ENCODE peak calls at places on chromosomes 16 and 17, in five cellular contexts. B is heart right ventricle, Q is sigmoid colon, D is IMR-90, I is fibroblast of pulmonary artery. C is an unnamed sample.

GRCh38 chr17:42568341-42569111 is 1.6 kb downstream of the MLX start:
- DNase-seq in B (no peak), Q (peak; percentile 59), D (no peak), I (no peak), C (no peak)

GRCh38 chr16:10356870-10357842 is 28.7 kb upstream of the ATF7IP2 start:
- DNase-seq in B (no peak), Q (no peak), D (no peak), I (no peak), C (no peak)

GRCh38 chr16:3662601-3663000 is 8.1 kb downstream of the DNASE1 start:
- DNase-seq in B (no peak), Q (no peak), D (no peak), I (no peak), C (no peak)

GRCh38 chr17:7396147-7396546 is 1.8 kb upstream of the PLSCR3 start:
- DNase-seq in B (no peak), Q (no peak), D (no peak), I (no peak), C (no peak)

GRCh38 chr17:64531955-64532371 is 25.2 kb downstream of the CEP95 start:
- DNase-seq in B (no peak), Q (no peak), D (peak; percentile 59), I (no peak), C (peak; percentile 92)

GRCh38 chr16:75620326-75621169 is 2.5 kb downstream of the ADAT1 start:
- DNase-seq in B (no peak), Q (no peak), D (no peak), I (no peak), C (no peak)

GRCh38 chr17:15409721-15410247 is 57.6 kb downstream of the CDRT4 start:
- DNase-seq in B (peak; percentile 37), Q (peak; percentile 83), D (peak; percentile 98), I (peak; percentile 96), C (peak; percentile 99)

GRCh38 chr16:29745853-29746345 is at the start of gene C16orf54:
- DNase-seq in B (peak; percentile 63), Q (peak; percentile 76), D (no peak), I (no peak), C (no peak)

GRCh38 chr16:14308357-14308723 is 237.2 kb downstream of the MRTFB start:
- DNase-seq in B (no peak), Q (no peak), D (no peak), I (no peak), C (no peak)

GRCh38 chr17:75009139-75009724 is 3.2 kb upstream of the MRPL58 start:
- DNase-seq in B (no peak), Q (no peak), D (no peak), I (no peak), C (no peak)

GRCh38 chr17:78343099-78343432 is 16.8 kb downstream of the SOCS3 start:
- DNase-seq in B (peak; percentile 72), Q (peak; percentile 91), D (peak; percentile 87), I (peak; percentile 89), C (peak; percentile 95)

GRCh38 chr17:7355053-7355452 is at the start of gene TMEM95:
- DNase-seq in B (peak; percentile 66), Q (peak; percentile 78), D (no peak), I (no peak), C (peak; percentile 53)

GRCh38 chr16:12559714-12560113 is 244.0 kb downstream of the CPPED1 start:
- DNase-seq in B (no peak), Q (no peak), D (peak; percentile 17), I (no peak), C (peak; percentile 69)

GRCh38 chr17:74678541-74678940 is 34.2 kb downstream of the CD300LF start:
- DNase-seq in B (no peak), Q (no peak), D (no peak), I (no peak), C (no peak)

GRCh38 chr17:78652024-78652423 is 74.8 kb upstream of the DNAH17 start:
- DNase-seq in B (no peak), Q (peak; percentile 10), D (no peak), I (no peak), C (no peak)

DNA sequence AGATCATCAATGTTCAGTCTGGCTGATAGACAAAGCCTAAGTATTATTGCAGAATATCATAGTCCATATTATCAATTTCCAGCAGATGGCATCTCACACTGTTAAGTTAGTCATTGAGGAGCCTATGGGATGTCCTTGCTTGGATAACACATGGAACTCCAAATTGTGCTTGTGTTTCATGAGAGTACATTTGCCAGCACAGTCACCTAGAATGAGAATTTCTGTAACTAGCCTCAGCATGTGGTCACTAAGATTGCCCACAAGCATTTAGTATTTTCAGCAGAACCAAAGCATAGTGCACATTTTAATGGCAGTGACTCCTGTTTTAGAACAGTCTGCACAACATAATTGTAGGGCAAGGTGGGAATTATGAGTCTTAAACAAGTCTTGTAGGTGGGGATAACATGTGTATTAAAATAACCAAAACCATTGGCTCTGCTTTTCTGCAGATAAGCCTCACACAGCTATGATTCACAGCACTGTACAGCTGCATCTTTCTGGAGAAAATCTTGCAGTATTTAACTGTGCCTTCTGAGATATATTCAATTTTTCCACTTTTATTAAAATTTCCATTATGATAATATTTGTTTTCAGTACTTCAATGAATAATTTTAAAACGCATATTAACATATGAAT is 882.8 kb upstream of the SOX9 start:
- DNase-seq in B (no peak), Q (no peak), D (peak; percentile 53), I (peak; percentile 46), C (peak; percentile 90)
- TF ChIP-seq CTCF in B (no peak), Q (no peak), D (peak; percentile 48), I (peak; percentile 15), C (peak; percentile 65)

GRCh38 chr16:56848056-56848936 is 16.7 kb upstream of the SLC12A3 start:
- DNase-seq in B (no peak), Q (no peak), D (peak; percentile 79), I (peak; percentile 74), C (peak; percentile 75)
- H3K4me3 ChIP-seq in B (no peak overlapping the region), Q (no peak overlapping the region), D (no peak overlapping the region), I (no peak overlapping the region), C (no peak overlapping the region)

GRCh38 chr17:41340496-41340895 is 10.1 kb downstream of the KRT33A start:
- DNase-seq in B (no peak), Q (no peak), D (no peak), I (no peak), C (no peak)
- TF ChIP-seq CTCF in B (no peak), Q (no peak), D (no peak), I (no peak), C (no peak)

GRCh38 chr17:181213-182163 is at the start of gene DOC2B:
- DNase-seq in B (peak; percentile 63), Q (no peak), D (peak; percentile 27), I (peak; percentile 16), C (peak; percentile 22)

GRCh38 chr17:180380-181212 is 854 bp downstream of the DOC2B start:
- DNase-seq in B (peak; percentile 42), Q (no peak), D (no peak), I (no peak), C (no peak)

GRCh38 chr17:178292-179065 is 3.0 kb downstream of the DOC2B start:
- DNase-seq in B (no peak), Q (no peak), D (no peak), I (no peak), C (no peak)

GRCh38 chr17:179066-179432 is 2.4 kb downstream of the DOC2B start:
- DNase-seq in B (no peak), Q (no peak), D (no peak), I (no peak), C (no peak)

DNA sequence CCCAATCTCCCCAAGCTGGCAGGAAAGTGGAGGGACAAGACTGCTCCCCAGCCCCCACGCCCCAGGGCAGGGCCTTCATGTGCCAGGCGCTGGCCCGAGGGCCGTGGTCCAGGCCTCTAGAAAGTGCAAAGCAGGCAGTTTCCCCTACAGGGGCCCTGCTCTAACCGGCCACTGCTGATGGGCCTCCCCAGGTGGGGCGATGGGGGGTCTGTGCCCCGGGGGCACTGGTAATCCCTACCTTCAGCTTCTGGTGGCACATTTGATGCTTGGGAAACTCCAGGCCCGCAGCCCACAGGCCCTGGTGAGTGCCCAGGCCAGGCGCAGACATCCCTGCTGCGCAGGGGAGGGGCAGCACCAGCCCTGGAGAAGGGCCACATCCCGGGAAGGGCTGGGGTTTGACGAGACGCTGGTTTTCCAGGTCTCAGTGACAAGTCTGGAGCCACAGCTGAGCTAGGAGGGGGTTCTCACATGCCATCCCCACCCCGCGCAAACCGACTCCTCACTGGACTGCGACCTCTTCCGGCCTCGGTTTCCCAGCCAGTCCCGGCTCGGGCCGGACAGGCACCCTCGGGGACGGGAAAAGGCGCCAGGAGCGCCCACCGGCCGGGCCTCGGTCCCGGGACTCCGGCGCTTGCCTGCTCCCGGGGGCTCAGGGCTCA is 1.6 kb downstream of the DOC2B start:
- DNase-seq in B (no peak), Q (no peak), D (no peak), I (no peak), C (no peak)
- H3K4me3 ChIP-seq in B (peak overlapping the region; percentile 66), Q (peak overlapping the region; percentile 32), D (no peak overlapping the region), I (no peak overlapping the region), C (no peak overlapping the region)

GRCh38 chr16:85103096-85104079 is 8.9 kb downstream of the CIBAR2 start:
- DNase-seq in B (no peak), Q (no peak), D (no peak), I (no peak), C (no peak)

GRCh38 chr16:85102106-85102630 is 10.1 kb downstream of the CIBAR2 start:
- DNase-seq in B (no peak), Q (no peak), D (peak; percentile 38), I (no peak), C (no peak)

GRCh38 chr16:85104821-85105391 is 7.4 kb downstream of the CIBAR2 start:
- DNase-seq in B (no peak), Q (no peak), D (no peak), I (no peak), C (no peak)

GRCh38 chr16:85105475-85105874 is 6.8 kb downstream of the CIBAR2 start:
- DNase-seq in B (no peak), Q (no peak), D (no peak), I (no peak), C (no peak)

DNA sequence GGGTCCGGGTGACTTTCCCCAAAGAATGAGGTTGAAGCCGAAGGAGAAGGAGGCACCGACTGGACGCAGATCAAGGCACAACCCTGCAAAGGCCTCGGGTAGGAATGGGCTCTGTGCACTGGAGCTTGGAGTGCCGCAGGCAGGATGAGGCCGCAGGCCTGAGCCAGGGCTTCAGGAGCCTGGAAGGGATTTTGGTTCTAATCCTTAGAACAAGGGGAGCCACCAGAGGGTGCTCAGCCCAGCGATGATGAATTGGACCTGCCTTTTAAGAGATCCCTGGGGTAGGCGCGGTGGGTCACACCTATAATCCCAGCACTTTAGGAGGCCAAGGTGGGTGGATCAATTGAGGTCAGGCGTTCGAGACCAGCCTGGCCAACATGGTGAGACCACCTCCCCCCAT is 8.1 kb downstream of the CIBAR2 start:
- DNase-seq in B (no peak), Q (no peak), D (no peak), I (no peak), C (no peak)
- TF ChIP-seq CTCF in B (no peak), Q (no peak), D (no peak), I (no peak), C (no peak)

C was measured in AG10803.